ENCODE peak calls at places on chromosomes 4 and X, in eight cellular contexts. V, P, H, F, C, W, T and N are unnamed samples.
A peak's percentile ranks its signal among the peaks of the same experiment; 100 is the strongest.

GRCh38 chrX:150365953-150366911 is 3.1 kb downstream of the MAMLD1 start:
- DNase-seq in V (peak; percentile 39), P (no peak), H (peak; percentile 33), F (peak; percentile 50), C (no peak), W (peak; percentile 64), T (peak; percentile 82), N (peak; percentile 60)

GRCh38 chrX:154714925-154715324 is 36.0 kb downstream of the GAB3 start:
- DNase-seq in V (no peak), P (no peak), H (peak; percentile 33), F (peak; percentile 52), C (peak; percentile 34), W (peak; percentile 50), T (no peak), N (no peak)

GRCh38 chrX:133229361-133229760 is 11.2 kb upstream of the TFDP3 start:
- DNase-seq in V (no peak), P (no peak), H (no peak), F (no peak), C (no peak), W (peak; percentile 17), T (no peak), N (no peak)

GRCh38 chr4:136302566-136302965 is 1229.7 kb downstream of the PCDH18 start:
- DNase-seq in V (no peak), P (no peak), H (no peak), F (no peak), C (no peak), W (no peak), T (no peak), N (no peak)

GRCh38 chr4:2843909-2844584 is 403 bp downstream of the ADD1 start:
- DNase-seq in V (peak; percentile 60), P (peak; percentile 55), H (peak; percentile 50), F (peak; percentile 50), C (no peak), W (peak; percentile 24), T (peak; percentile 86), N (peak; percentile 82)

GRCh38 chrX:134338527-134338926 is 101.5 kb downstream of the CCDC160 start:
- DNase-seq in V (no peak), P (no peak), H (no peak), F (no peak), C (no peak), W (no peak), T (no peak), N (no peak)

GRCh38 chrX:20515841-20516461 is 249.2 kb upstream of the RPS6KA3 start:
- DNase-seq in V (no peak), P (no peak), H (no peak), F (no peak), C (no peak), W (peak; percentile 90), T (no peak), N (no peak)

GRCh38 chrX:49000640-49001039 is 1.4 kb downstream of the GRIPAP1 start:
- DNase-seq in V (no peak), P (no peak), H (no peak), F (no peak), C (no peak), W (no peak), T (no peak), N (peak; percentile 63)

GRCh38 chr4:101670897-101671296 is 119.6 kb upstream of the BANK1 start:
- DNase-seq in V (no peak), P (no peak), H (no peak), F (no peak), C (no peak), W (no peak), T (no peak), N (no peak)

GRCh38 chr4:145843148-145843547 is 95.5 kb downstream of the ZNF827 start:
- DNase-seq in V (no peak), P (no peak), H (no peak), F (no peak), C (no peak), W (peak; percentile 83), T (no peak), N (no peak)

GRCh38 chr4:67087897-67088296 is 457.4 kb downstream of the CENPC start:
- DNase-seq in V (no peak), P (peak; percentile 41), H (peak; percentile 35), F (peak; percentile 45), C (no peak), W (no peak), T (no peak), N (no peak)

GRCh38 chrX:52995135-52995973 is 37.0 kb upstream of the FAM156A start:
- DNase-seq in V (peak; percentile 96), P (peak; percentile 92), H (peak; percentile 94), F (peak; percentile 91), C (peak; percentile 94), W (peak; percentile 94), T (peak; percentile 97), N (peak; percentile 95)

GRCh38 chr4:156113138-156113537 is 159.5 kb upstream of the CTSO start:
- DNase-seq in V (no peak), P (no peak), H (no peak), F (no peak), C (no peak), W (no peak), T (no peak), N (no peak)

GRCh38 chr4:113773014-113773413 is 11.5 kb upstream of the CAMK2D start:
- DNase-seq in V (no peak), P (no peak), H (no peak), F (no peak), C (peak; percentile 27), W (no peak), T (no peak), N (no peak)

GRCh38 chr4:72569719-72570235 is 756 bp upstream of the ADAMTS3 start:
- DNase-seq in V (no peak), P (no peak), H (no peak), F (no peak), C (no peak), W (peak; percentile 17), T (peak; percentile 55), N (no peak)

GRCh38 chr4:177125656-177126055 is 184.0 kb upstream of the NEIL3 start:
- DNase-seq in V (no peak), P (no peak), H (no peak), F (no peak), C (no peak), W (peak; percentile 16), T (no peak), N (no peak)

GRCh38 chrX:17377795-17378194 is 2.8 kb downstream of the NHS start:
- DNase-seq in V (no peak), P (no peak), H (no peak), F (no peak), C (no peak), W (no peak), T (no peak), N (no peak)

GRCh38 chr4:151409470-151410313 is 716 bp downstream of the FHIP1A start:
- DNase-seq in V (no peak), P (peak; percentile 49), H (peak; percentile 64), F (peak; percentile 77), C (no peak), W (no peak), T (peak; percentile 81), N (no peak)

GRCh38 chr4:38757945-38758344 is 24.8 kb downstream of the TLR10 start:
- DNase-seq in V (no peak), P (peak; percentile 33), H (peak; percentile 26), F (no peak), C (no peak), W (no peak), T (no peak), N (no peak)

GRCh38 chrX:12984629-12985303 is 9.9 kb downstream of the TMSB4X start:
- DNase-seq in V (no peak), P (peak; percentile 87), H (peak; percentile 73), F (no peak), C (peak; percentile 55), W (peak; percentile 35), T (no peak), N (no peak)

GRCh38 chr4:94576163-94576562 is 124.4 kb downstream of the PDLIM5 start:
- DNase-seq in V (no peak), P (no peak), H (no peak), F (no peak), C (no peak), W (no peak), T (no peak), N (no peak)

DNA sequence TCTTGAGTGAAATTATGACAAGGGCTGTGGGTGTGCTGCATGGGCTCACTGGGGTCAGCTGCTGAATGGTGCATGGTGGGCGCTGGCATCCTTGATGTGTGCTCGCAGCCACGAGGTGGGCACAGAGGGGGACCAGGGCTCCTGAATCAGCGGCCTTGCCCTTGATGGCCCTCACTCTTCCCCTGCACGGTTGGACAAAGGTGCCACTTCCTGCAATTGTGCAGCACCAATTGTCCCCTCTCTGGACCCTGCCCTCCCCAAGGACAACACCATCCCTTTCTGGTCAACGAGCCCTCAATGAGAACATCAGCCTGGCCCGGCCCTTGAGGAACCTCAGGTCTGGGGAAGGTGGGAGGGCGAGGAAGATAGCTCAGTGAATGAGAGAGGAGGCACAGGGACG is 16.1 kb downstream of the ABLIM2 start:
- DNase-seq in V (no peak), P (no peak), H (no peak), F (no peak), C (no peak), W (no peak), T (no peak), N (no peak)
- H3K27ac ChIP-seq in V (peak overlapping the region; percentile 87), P (no peak overlapping the region), H (no peak overlapping the region), F (no peak overlapping the region), C (no peak overlapping the region), W (no peak overlapping the region), T (no peak overlapping the region), N (no peak overlapping the region)

GRCh38 chr4:48043504-48043903 is 26.9 kb downstream of the NIPAL1 start:
- DNase-seq in V (no peak), P (no peak), H (no peak), F (no peak), C (no peak), W (no peak), T (no peak), N (no peak)
- H3K4me1 ChIP-seq in V (peaks cover 2% of the 10 kb centered on the region), P (peaks cover 40% of the 10 kb centered on the region), H (peaks cover 13% of the 10 kb centered on the region), F (peaks cover 6% of the 10 kb centered on the region), C (peaks cover 34% of the 10 kb centered on the region), W (no peaks in the 10 kb centered on the region), T (peaks cover 4% of the 10 kb centered on the region), N (peaks cover 4% of the 10 kb centered on the region)

DNA sequence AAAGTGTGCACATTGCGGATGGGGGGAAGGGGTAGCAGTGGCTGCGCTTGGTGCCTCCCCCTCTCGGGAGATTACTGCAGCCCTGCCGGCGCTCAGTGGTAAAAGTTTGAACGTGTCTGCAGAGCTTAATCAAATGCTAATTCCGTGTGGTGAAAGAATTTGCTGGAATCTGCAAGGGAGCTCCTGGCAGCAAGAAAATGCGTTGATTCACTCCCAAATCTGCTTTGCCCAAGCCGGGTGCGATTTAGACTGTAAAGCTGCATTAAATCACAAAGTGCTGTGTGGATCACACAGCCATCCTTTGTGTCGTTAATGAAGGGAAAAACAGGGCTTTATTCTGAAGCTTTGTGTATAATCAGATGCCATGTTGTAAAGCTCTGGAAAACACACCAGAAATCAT is 444.1 kb downstream of the BCOR start:
- DNase-seq in V (no peak), P (no peak), H (no peak), F (no peak), C (no peak), W (no peak), T (no peak), N (no peak)
- TF ChIP-seq CTCF in V (no peak), P (no peak), H (no peak), F (no peak), C (no peak), W (no peak), T (no peak), N (no peak)

GRCh38 chr4:97942137-97942536 is 201.1 kb downstream of the STPG2 start:
- DNase-seq in V (no peak), P (no peak), H (no peak), F (no peak), C (no peak), W (no peak), T (no peak), N (no peak)

GRCh38 chr4:97942951-97943350 is 200.3 kb downstream of the STPG2 start:
- DNase-seq in V (no peak), P (no peak), H (no peak), F (no peak), C (no peak), W (no peak), T (no peak), N (no peak)

GRCh38 chr4:97938141-97938540 is 205.1 kb downstream of the STPG2 start:
- DNase-seq in V (no peak), P (no peak), H (no peak), F (no peak), C (no peak), W (no peak), T (no peak), N (no peak)
- H3K27ac ChIP-seq in V (no peak overlapping the region), P (no peak overlapping the region), H (no peak overlapping the region), F (no peak overlapping the region), C (no peak overlapping the region), W (no peak overlapping the region), T (no peak overlapping the region), N (no peak overlapping the region)